ENCODE peak calls at places on chromosomes 7 and 10, in ten cellular contexts. T is neural progenitor cell, B is endodermal cell, R is HCT116, W is adipocyte, D is H1, O is neuronal stem cell, Z is MM.1S, U is mesendoderm, V is endothelial cell of umbilical vein. S is an unnamed sample.

GRCh38 chr7:99928994-99929729 is at the start of gene GJC3:
- DNase-seq in B (peak; percentile 91), W (peak; percentile 48), T (peak; percentile 71), O (peak; percentile 20), V (peak; percentile 80), U (peak; percentile 88), D (no peak), Z (peak; percentile 37), R (peak; percentile 49), S (peak; percentile 17)

GRCh38 chr7:104922187-104923009 is 91.6 kb upstream of the KMT2E start:
- DNase-seq in W (no peak), B (no peak), Z (no peak), D (no peak), T (no peak), O (no peak), R (no peak), V (peak; percentile 64), U (no peak), S (no peak)

GRCh38 chr7:89308535-89308934 is 513.0 kb upstream of the TEX47 start:
- DNase-seq in B (no peak), Z (no peak), V (no peak), T (no peak), W (no peak), D (no peak), R (no peak), U (no peak), O (no peak), S (no peak)

GRCh38 chr7:63041786-63042185 is 956.9 kb upstream of the ZNF722 start:
- DNase-seq in V (no peak), O (no peak), U (no peak), Z (no peak), B (no peak), D (no peak), W (no peak), T (no peak), R (no peak), S (no peak)

GRCh38 chr10:132356621-132357195 is 24.7 kb downstream of the LRRC27 start:
- DNase-seq in T (no peak), W (no peak), R (no peak), O (no peak), D (no peak), B (no peak), V (no peak), Z (no peak), U (no peak), S (no peak)

GRCh38 chr7:351256-351655 is 61.3 kb downstream of the FOXL3 start:
- DNase-seq in W (no peak), R (no peak), D (no peak), Z (no peak), U (no peak), T (no peak), V (peak; percentile 44), O (no peak), B (no peak), S (no peak)

GRCh38 chr7:73560035-73560835 is 2.7 kb upstream of the BCL7B start:
- DNase-seq in U (no peak), Z (peak; percentile 42), B (no peak), D (no peak), W (peak; percentile 78), R (no peak), O (no peak), V (no peak), T (no peak), S (no peak)

GRCh38 chr7:37643876-37644275 is 39.7 kb upstream of the GPR141 start:
- DNase-seq in T (peak; percentile 52), D (peak; percentile 50), R (no peak), W (no peak), Z (no peak), U (peak; percentile 89), B (peak; percentile 89), V (peak; percentile 5), O (peak; percentile 8), S (no peak)

DNA sequence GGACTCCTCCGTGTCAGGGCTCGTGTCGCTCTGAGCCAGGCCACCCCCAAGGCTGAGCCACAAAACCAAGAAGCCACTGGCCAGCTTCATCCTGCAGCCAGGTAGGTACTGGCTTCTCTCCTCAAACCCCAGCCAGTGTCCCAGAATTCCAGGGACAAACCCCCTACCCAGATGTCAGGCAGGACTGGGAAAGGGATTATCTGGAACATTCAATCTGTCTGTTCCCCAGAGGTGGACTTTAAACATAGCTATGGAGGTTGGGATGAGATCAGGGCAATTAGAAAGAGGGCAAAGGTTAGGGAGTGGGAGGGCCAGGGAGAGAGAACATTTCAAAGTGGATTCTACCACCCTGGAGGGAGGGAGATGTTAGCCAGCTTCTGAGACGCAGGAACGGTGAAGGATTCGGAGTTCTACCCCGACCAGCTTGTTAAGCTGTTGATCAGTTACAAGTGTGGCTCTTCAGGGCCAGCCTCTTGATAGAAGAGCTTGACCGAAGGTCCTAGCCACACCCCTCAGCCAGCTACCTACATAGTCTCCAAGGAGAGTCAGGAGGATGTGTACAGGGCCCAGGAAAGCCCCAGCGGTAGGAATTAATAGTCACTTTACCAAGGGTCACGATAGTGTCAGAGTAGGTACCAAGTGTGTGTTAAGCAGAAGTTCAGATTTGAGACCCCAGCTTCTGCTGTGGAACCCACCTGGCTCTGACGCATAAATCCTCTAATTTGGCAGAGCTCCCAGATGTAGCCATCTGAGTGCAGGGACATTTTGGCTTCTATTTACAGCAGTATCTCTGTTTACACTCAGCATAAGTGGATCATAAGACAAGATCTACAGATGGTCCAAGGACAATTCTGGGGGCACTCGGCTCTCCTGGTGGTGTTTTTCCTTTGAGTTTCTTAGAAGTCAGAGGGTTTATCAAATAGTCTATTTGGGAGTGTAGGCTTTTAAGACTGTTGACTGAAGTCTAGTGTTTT is at the start of gene PLA2G12B:
- DNase-seq in B (no peak), D (no peak), U (no peak), Z (no peak), O (peak; percentile 42), T (peak; percentile 59), W (no peak), R (no peak), V (no peak), S (no peak)
- H3K9ac ChIP-seq in B (peak within 1 kb of the TSS; percentile 6), D (no peak within 1 kb of the TSS), U (no peak within 1 kb of the TSS), Z (no peak within 1 kb of the TSS), O (no peak within 1 kb of the TSS), T (no peak within 1 kb of the TSS), W (no peak within 1 kb of the TSS), R (no peak within 1 kb of the TSS), V (no peak within 1 kb of the TSS), S (no peak within 1 kb of the TSS)

GRCh38 chr7:69739906-69740545 is 141.8 kb downstream of the AUTS2 start:
- DNase-seq in T (peak; percentile 14), O (no peak), R (no peak), U (peak; percentile 30), V (no peak), W (peak; percentile 39), B (no peak), D (no peak), Z (no peak), S (peak; percentile 89)
- H3K9ac ChIP-seq in T (no peak overlapping the region), O (no peak overlapping the region), R (no peak overlapping the region), U (no peak overlapping the region), V (no peak overlapping the region), W (no peak overlapping the region), B (no peak overlapping the region), D (no peak overlapping the region), Z (no peak overlapping the region), S (no peak overlapping the region)

GRCh38 chr10:112000466-112000865 is 183.1 kb downstream of the GPAM start:
- DNase-seq in T (no peak), B (no peak), O (no peak), W (no peak), D (no peak), U (no peak), R (no peak), Z (no peak), V (no peak), S (no peak)

GRCh38 chr10:112006831-112007230 is 176.7 kb downstream of the GPAM start:
- DNase-seq in B (no peak), V (no peak), W (no peak), T (no peak), U (no peak), D (no peak), O (no peak), Z (no peak), R (no peak), S (no peak)

GRCh38 chr10:112002191-112002590 is 181.4 kb downstream of the GPAM start:
- DNase-seq in R (no peak), V (no peak), O (no peak), T (no peak), B (no peak), W (no peak), D (no peak), Z (no peak), U (no peak), S (no peak)

GRCh38 chr10:112006407-112006806 is 177.2 kb downstream of the GPAM start:
- DNase-seq in V (no peak), D (no peak), B (no peak), Z (no peak), W (no peak), O (no peak), R (no peak), U (no peak), T (no peak), S (no peak)

DNA sequence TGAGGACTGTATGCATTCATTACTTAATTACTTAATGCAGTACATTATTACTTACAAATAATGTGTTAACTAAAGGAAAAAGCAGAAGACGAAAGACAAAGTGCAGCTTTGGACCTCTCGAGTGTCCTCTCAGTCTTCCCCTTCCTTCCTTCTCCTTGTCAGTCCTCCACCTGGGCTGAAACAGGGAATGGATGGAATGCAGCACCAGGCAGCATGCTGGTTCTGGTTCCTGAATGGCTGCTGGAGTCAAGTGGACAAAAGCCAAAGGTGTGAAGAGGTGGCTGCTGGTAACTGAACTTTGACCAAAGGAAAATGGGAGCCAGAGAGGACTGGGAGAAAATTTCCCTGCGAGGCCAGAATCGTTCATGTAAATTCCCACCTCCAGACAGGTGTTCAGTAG is 179.5 kb downstream of the GPAM start:
- DNase-seq in R (no peak), Z (no peak), O (no peak), D (no peak), U (peak; percentile 72), T (no peak), B (peak; percentile 55), V (no peak), W (no peak), S (no peak)
- H3K9ac ChIP-seq in R (no peak overlapping the region), Z (no peak overlapping the region), O (no peak overlapping the region), D (no peak overlapping the region), U (no peak overlapping the region), T (no peak overlapping the region), B (no peak overlapping the region), V (no peak overlapping the region), W (no peak overlapping the region), S (no peak overlapping the region)

DNA sequence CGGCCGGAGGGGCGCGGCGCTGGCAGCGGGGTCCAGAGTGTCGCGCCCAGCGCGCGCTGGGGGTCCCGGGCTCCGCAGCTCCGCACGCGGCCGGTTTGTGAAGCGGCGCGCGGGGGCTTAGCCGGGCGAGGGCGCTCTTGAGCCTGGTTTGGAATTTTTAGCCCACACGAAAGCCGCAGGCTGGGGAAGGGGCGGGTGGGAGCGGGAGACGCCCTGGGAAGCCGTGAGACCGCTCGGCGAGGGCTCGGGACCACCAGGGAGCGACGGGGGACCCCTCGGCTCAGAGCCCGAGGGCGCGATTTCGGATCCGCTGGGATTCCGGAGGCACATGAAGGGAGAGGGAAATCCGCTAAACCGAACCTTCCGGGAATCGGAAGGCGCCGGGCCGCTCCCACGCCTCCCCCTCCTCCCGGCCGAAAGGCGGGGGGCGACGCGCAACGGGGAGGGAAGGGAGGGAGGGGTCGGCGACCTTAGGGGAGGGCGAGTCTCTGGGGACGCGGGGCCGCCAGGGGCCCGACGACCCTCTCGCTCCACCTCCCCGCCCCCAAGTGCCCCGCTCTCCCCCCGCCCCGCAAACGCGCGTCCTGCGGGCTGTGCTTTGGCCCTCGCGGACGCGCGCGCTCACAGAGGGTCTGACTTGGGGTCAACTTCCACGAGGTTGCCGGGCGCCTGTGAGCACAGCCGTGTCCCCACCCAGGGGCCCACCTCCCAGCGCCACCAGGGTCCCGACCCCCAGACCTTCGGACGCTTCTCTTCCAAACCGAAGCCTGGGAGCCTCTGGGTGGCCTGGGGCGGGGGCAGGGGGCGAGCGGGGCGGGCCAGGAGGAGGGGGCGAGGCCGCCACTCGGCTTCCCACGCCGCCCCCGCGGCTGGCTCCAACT is 5.1 kb upstream of the ELFN1 start:
- DNase-seq in T (peak; percentile 92), V (peak; percentile 66), B (peak; percentile 94), D (no peak), R (peak; percentile 18), U (peak; percentile 69), W (peak; percentile 90), O (peak; percentile 88), Z (no peak), S (no peak)
- H3K9ac ChIP-seq in T (no peak overlapping the region), V (no peak overlapping the region), B (no peak overlapping the region), D (no peak overlapping the region), R (peak overlapping the region; percentile 23), U (peak overlapping the region; percentile 42), W (peak overlapping the region; percentile 51), O (no peak overlapping the region), Z (no peak overlapping the region), S (no peak overlapping the region)

S was measured in keratinocyte.